ENCODE peak calls at places on chromosomes 16 and 17, in seven cellular contexts. T is activated T-cell treated with anti-CD3 and anti-CD28 coated beads for 1 hour; J is KG1; C is SHP77; F is NCI-H2171 treated with DMSO at 0.1 percent for 48 hours; S is stimulated activated CD4-positive, alpha-beta T cell treated with anti-CD3 and anti-CD28 coated beads, Interleukin-12 subunit alpha, Interleukin-12 subunit beta, amount 100 ng/mL, for 4 hours; I is NCI-H2081. Y is an unnamed sample.

GRCh38 chr17:17757944-17758343 is 76.7 kb downstream of the RAI1 start:
- DNase-seq in T (no peak), J (no peak), C (peak; percentile 78), F (no peak), S (no peak), I (peak; percentile 50), Y (no peak)

GRCh38 chr16:85465328-85466307 is 147.5 kb upstream of the GSE1 start:
- DNase-seq in T (no peak), J (no peak), C (peak; percentile 75), F (no peak), S (no peak), I (no peak), Y (no peak)

GRCh38 chr17:74605361-74605760 is 13.3 kb upstream of the CD300LD start:
- DNase-seq in T (no peak), J (no peak), C (no peak), F (no peak), S (no peak), I (no peak), Y (no peak)

GRCh38 chr17:50114401-50114800 is 15.6 kb downstream of the SAMD14 start:
- DNase-seq in T (no peak), J (no peak), C (no peak), F (no peak), S (no peak), I (no peak), Y (no peak)

GRCh38 chr17:57823469-57824401 is 26.1 kb downstream of the MRPS23 start:
- DNase-seq in T (no peak), J (no peak), C (no peak), F (no peak), S (no peak), I (peak; percentile 76), Y (no peak)

GRCh38 chr16:19366384-19366783 is 51.3 kb upstream of the TMC5 start:
- DNase-seq in T (no peak), J (no peak), C (no peak), F (no peak), S (no peak), I (no peak), Y (no peak)

GRCh38 chr16:2229091-2229490 is 5.7 kb downstream of the E4F1 start:
- DNase-seq in T (no peak), J (no peak), C (no peak), F (no peak), S (no peak), I (no peak), Y (no peak)

GRCh38 chr16:85969159-85969558 is 70.2 kb downstream of the IRF8 start:
- DNase-seq in T (no peak), J (no peak), C (no peak), F (no peak), S (no peak), I (no peak), Y (no peak)

GRCh38 chr17:66667491-66668030 is 167.4 kb upstream of the CACNG5 start:
- DNase-seq in T (peak; percentile 24), J (no peak), C (no peak), F (no peak), S (peak; percentile 56), I (no peak), Y (no peak)

GRCh38 chr17:15403276-15403939 is 62.0 kb upstream of the TEKT3 start:
- DNase-seq in T (no peak), J (no peak), C (no peak), F (no peak), S (no peak), I (no peak), Y (no peak)

GRCh38 chr17:13594310-13594709 is 7.4 kb downstream of the HS3ST3A1 start:
- DNase-seq in T (no peak), J (no peak), C (no peak), F (no peak), S (no peak), I (no peak), Y (no peak)

GRCh38 chr17:42563543-42563942 is 1.6 kb downstream of the COASY start:
- DNase-seq in T (no peak), J (no peak), C (no peak), F (no peak), S (no peak), I (peak; percentile 35), Y (no peak)

GRCh38 chr16:4415538-4416199 is 727 bp downstream of the CORO7 start:
- DNase-seq in T (peak; percentile 47), J (peak; percentile 78), C (peak; percentile 30), F (peak; percentile 19), S (peak; percentile 42), I (peak; percentile 41), Y (no peak)

GRCh38 chr16:27449434-27450188 is 47.6 kb downstream of the IL21R start:
- DNase-seq in T (peak; percentile 52), J (no peak), C (no peak), F (no peak), S (peak; percentile 56), I (no peak), Y (no peak)

GRCh38 chr16:49986351-49987124 is 38.5 kb upstream of the CNEP1R1 start:
- DNase-seq in T (no peak), J (no peak), C (peak; percentile 68), F (no peak), S (no peak), I (no peak), Y (no peak)

GRCh38 chr17:34299918-34300600 is 14.5 kb downstream of the CCL11 start:
- DNase-seq in T (no peak), J (no peak), C (no peak), F (peak; percentile 27), S (no peak), I (no peak), Y (no peak)

GRCh38 chr16:31010539-31010938 is at the start of gene STX1B:
- DNase-seq in T (peak; percentile 51), J (no peak), C (peak; percentile 74), F (peak; percentile 73), S (peak; percentile 53), I (no peak), Y (no peak)

GRCh38 chr16:85334718-85335583 is 222.7 kb upstream of the CIBAR2 start:
- DNase-seq in T (no peak), J (peak; percentile 52), C (no peak), F (no peak), S (peak; percentile 19), I (no peak), Y (no peak)

GRCh38 chr17:61837175-61838051 is 25.9 kb downstream of the BRIP1 start:
- DNase-seq in T (peak; percentile 23), J (no peak), C (peak; percentile 41), F (peak; percentile 51), S (peak; percentile 42), I (peak; percentile 59), Y (no peak)

GRCh38 chr16:11629071-11630030 is 38.9 kb upstream of the SNN start:
- DNase-seq in T (no peak), J (no peak), C (no peak), F (peak; percentile 62), S (no peak), I (no peak), Y (no peak)

GRCh38 chr16:85104821-85105391 is 7.4 kb downstream of the CIBAR2 start:
- DNase-seq in T (no peak), J (peak; percentile 87), C (peak; percentile 61), F (no peak), S (no peak), I (no peak), Y (no peak)

GRCh38 chr17:82754297-82755208 is 2.7 kb downstream of the TBCD start:
- DNase-seq in T (no peak), J (no peak), C (no peak), F (peak; percentile 32), S (no peak), I (no peak), Y (peak; percentile 68)

GRCh38 chr17:80168371-80168770 is 1.5 kb upstream of the CARD14 start:
- DNase-seq in T (no peak), J (no peak), C (no peak), F (no peak), S (no peak), I (no peak), Y (no peak)

GRCh38 chr16:16120382-16121184 is 102.7 kb downstream of the ABCC6 start:
- DNase-seq in T (no peak), J (peak; percentile 67), C (peak; percentile 62), F (peak; percentile 98), S (no peak), I (peak; percentile 88), Y (no peak)

GRCh38 chr16:29694384-29695195 is 15.6 kb downstream of the QPRT start:
- DNase-seq in T (no peak), J (no peak), C (no peak), F (no peak), S (no peak), I (no peak), Y (no peak)

GRCh38 chr16:57146735-57147134 is 39.1 kb downstream of the PSME3IP1 start:
- DNase-seq in T (no peak), J (no peak), C (no peak), F (no peak), S (no peak), I (no peak), Y (no peak)

GRCh38 chr16:1393613-1394176 is 20.8 kb downstream of the UNKL start:
- DNase-seq in T (no peak), J (no peak), C (no peak), F (no peak), S (no peak), I (no peak), Y (no peak)

GRCh38 chr17:38730526-38731379 is 612 bp downstream of the CISD3 start:
- DNase-seq in T (no peak), J (no peak), C (peak; percentile 72), F (peak; percentile 55), S (no peak), I (peak; percentile 79), Y (no peak)

GRCh38 chr16:19299565-19299964 is 14.0 kb downstream of the CLEC19A start:
- DNase-seq in T (no peak), J (no peak), C (no peak), F (no peak), S (no peak), I (no peak), Y (no peak)

GRCh38 chr17:7732981-7733557 is 15.5 kb downstream of the DNAH2 start:
- DNase-seq in T (no peak), J (no peak), C (no peak), F (no peak), S (no peak), I (no peak), Y (no peak)

GRCh38 chr17:44774271-44775135 is 15.7 kb downstream of the ADAM11 start:
- DNase-seq in T (peak; percentile 86), J (peak; percentile 45), C (peak; percentile 83), F (peak; percentile 86), S (peak; percentile 92), I (peak; percentile 84), Y (peak; percentile 100)

Y was measured in H1.